ENCODE peak calls at places on chromosomes 12 and 14, in eight cellular contexts. D is NCI-H345, T is SHP77 treated with DMSO at 0.1 percent for 48 hours, N is NCI-H774, V is neural progenitor cell, X is ovary, M is GM12878, G is mucosa of gallbladder. K is an unnamed sample.
A peak's percentile ranks its signal among the peaks of the same experiment; 100 is the strongest.

GRCh38 chr14:73995977-73996378 is 23.1 kb downstream of the ENTPD5 start:
- DNase-seq in X (no peak), N (no peak), G (peak; percentile 17), M (no peak), D (no peak), T (no peak), V (no peak), K (no peak)

GRCh38 chr12:131915774-131916173 is 13.3 kb upstream of the PUS1 start:
- DNase-seq in D (no peak), M (no peak), G (no peak), V (no peak), N (no peak), T (no peak), X (peak; percentile 20), K (no peak)

GRCh38 chr12:87020071-87020470 is 763.9 kb upstream of the MGAT4C start:
- DNase-seq in V (no peak), M (no peak), G (no peak), X (no peak), N (no peak), D (no peak), T (no peak), K (no peak)

GRCh38 chr14:41749425-41749824 is 142.7 kb downstream of the LRFN5 start:
- DNase-seq in X (no peak), N (peak; percentile 76), V (no peak), G (no peak), D (no peak), M (no peak), T (peak; percentile 12), K (no peak)

GRCh38 chr12:95126076-95126475 is 52.7 kb upstream of the NR2C1 start:
- DNase-seq in X (no peak), D (no peak), M (no peak), N (no peak), T (no peak), G (no peak), V (no peak), K (no peak)

GRCh38 chr14:31307198-31307597 is 99.6 kb upstream of the HECTD1 start:
- DNase-seq in G (no peak), M (no peak), D (no peak), N (no peak), X (no peak), V (no peak), T (no peak), K (no peak)

GRCh38 chr14:52922656-52923055 is 28.2 kb downstream of the FERMT2 start:
- DNase-seq in G (no peak), T (no peak), X (no peak), N (no peak), D (no peak), M (no peak), V (no peak), K (no peak)

GRCh38 chr14:35299708-35300107 is 7.5 kb downstream of the PSMA6 start:
- DNase-seq in G (no peak), V (no peak), D (no peak), T (no peak), M (no peak), X (no peak), N (no peak), K (no peak)

GRCh38 chr12:107368586-107368985 is 275.2 kb upstream of the CRY1 start:
- DNase-seq in G (no peak), T (no peak), D (no peak), M (no peak), N (no peak), X (no peak), V (no peak), K (no peak)

GRCh38 chr14:99958380-99958779 is 106.8 kb upstream of the EVL start:
- DNase-seq in X (no peak), D (no peak), G (no peak), T (no peak), N (no peak), V (no peak), M (no peak), K (no peak)

GRCh38 chr12:3527181-3527580 is 36.2 kb downstream of the PRMT8 start:
- DNase-seq in M (no peak), D (no peak), N (no peak), V (no peak), G (no peak), T (no peak), X (no peak), K (no peak)

GRCh38 chr14:69355155-69355954 is 42.7 kb downstream of the ERH start:
- DNase-seq in N (no peak), M (no peak), V (no peak), G (no peak), X (no peak), T (no peak), D (no peak), K (no peak)

GRCh38 chr14:100893760-100894159 is 9.8 kb downstream of the RTL1 start:
- DNase-seq in T (no peak), D (no peak), N (no peak), G (no peak), V (no peak), M (no peak), X (peak; percentile 13), K (no peak)

GRCh38 chr12:88450130-88450529 is 130.1 kb downstream of the KITLG start:
- DNase-seq in G (no peak), T (no peak), X (no peak), N (no peak), D (no peak), M (no peak), V (peak; percentile 21), K (no peak)

GRCh38 chr14:68794130-68794855 is 1.4 kb upstream of the ZFP36L1 start:
- DNase-seq in M (no peak), V (peak; percentile 65), X (peak; percentile 92), N (no peak), G (peak; percentile 88), T (no peak), D (peak; percentile 33), K (no peak)

GRCh38 chr12:613996-614726 is 49.1 kb downstream of the NINJ2 start:
- DNase-seq in V (peak; percentile 61), X (no peak), D (peak; percentile 9), G (no peak), N (no peak), T (no peak), M (no peak), K (no peak)

GRCh38 chr12:125889742-125890141 is 824.5 kb downstream of the AACS start:
- DNase-seq in N (no peak), T (no peak), V (peak; percentile 35), X (no peak), D (no peak), G (no peak), M (no peak), K (no peak)

GRCh38 chr14:101561145-101561896 is at the start of gene DIO3:
- DNase-seq in V (peak; percentile 96), X (peak; percentile 77), N (no peak), G (no peak), T (no peak), D (peak; percentile 85), M (no peak), K (no peak)

GRCh38 chr14:101017806-101018560 is 114.5 kb upstream of the RTL1 start:
- DNase-seq in T (no peak), X (no peak), M (no peak), G (no peak), V (no peak), D (no peak), N (no peak), K (no peak)

GRCh38 chr12:69701821-69702220 is 2.7 kb upstream of the BEST3 start:
- DNase-seq in V (no peak), G (no peak), M (no peak), X (no peak), D (no peak), T (no peak), N (peak; percentile 78), K (no peak)

GRCh38 chr14:32938719-32939253 is at the start of gene NPAS3:
- DNase-seq in N (peak; percentile 54), M (no peak), D (peak; percentile 31), T (no peak), X (no peak), G (no peak), V (peak; percentile 73), K (no peak)

GRCh38 chr12:17296882-17297281 is 690.9 kb upstream of the LMO3 start:
- DNase-seq in M (no peak), V (no peak), X (no peak), D (no peak), T (no peak), N (no peak), G (no peak), K (no peak)

GRCh38 chr14:60800409-60800808 is 65.8 kb downstream of the MNAT1 start:
- DNase-seq in N (no peak), V (no peak), G (no peak), X (no peak), T (no peak), D (no peak), M (no peak), K (no peak)

GRCh38 chr12:41055875-41056577 is 132.1 kb upstream of the PDZRN4 start:
- DNase-seq in D (no peak), T (no peak), M (no peak), G (no peak), N (no peak), X (no peak), V (no peak), K (no peak)

GRCh38 chr14:33357225-33358010 is 418.7 kb downstream of the NPAS3 start:
- DNase-seq in V (no peak), T (peak; percentile 58), X (no peak), D (peak; percentile 4), M (no peak), G (no peak), N (peak; percentile 35), K (no peak)

GRCh38 chr12:46577063-46577776 is 204.6 kb upstream of the SLC38A2 start:
- DNase-seq in D (peak; percentile 9), N (no peak), T (no peak), M (no peak), X (no peak), G (no peak), V (no peak), K (no peak)

K was measured in GM12891.